ENCODE peak calls at places on chromosomes 5 and 9, in eight cellular contexts. M, N, S, B, T, Q, D and A are unnamed samples.

GRCh38 chr5:35618297-35618636 is 604 bp downstream of the SPEF2 start:
- DNase-seq in M (no peak), N (no peak), S (no peak), B (peak), T (no peak), Q (no peak), D (no peak), A (no peak)

GRCh38 chr5:31948006-31948405 is 226.1 kb downstream of the GOLPH3 start:
- DNase-seq in M (no peak), N (no peak), S (no peak), B (no peak), T (peak), Q (no peak), D (no peak), A (no peak)

GRCh38 chr5:132209901-132210545 is 17.6 kb downstream of the P4HA2 start:
- DNase-seq in M (no peak), N (no peak), S (no peak), B (no peak), T (no peak), Q (no peak), D (no peak), A (no peak)

GRCh38 chr9:128053560-128053959 is 13.6 kb downstream of the NAIF1 start:
- DNase-seq in M (no peak), N (no peak), S (peak), B (no peak), T (no peak), Q (no peak), D (no peak), A (no peak)

GRCh38 chr5:4797445-4797844 is 342.7 kb upstream of the ADAMTS16 start:
- DNase-seq in M (no peak), N (no peak), S (no peak), B (no peak), T (no peak), Q (no peak), D (no peak), A (no peak)

GRCh38 chr5:94361832-94362754 is 256.3 kb downstream of the KIAA0825 start:
- DNase-seq in M (no peak), N (no peak), S (no peak), B (no peak), T (no peak), Q (no peak), D (no peak), A (no peak)

GRCh38 chr9:93265301-93265971 is 81.5 kb downstream of the WNK2 start:
- DNase-seq in M (no peak), N (no peak), S (no peak), B (no peak), T (no peak), Q (no peak), D (no peak), A (no peak)

GRCh38 chr5:74042559-74043357 is 416.8 kb downstream of the ARHGEF28 start:
- DNase-seq in M (no peak), N (peak), S (no peak), B (peak), T (no peak), Q (no peak), D (peak), A (peak)

GRCh38 chr5:1247811-1248210 is 22.6 kb downstream of the SLC6A18 start:
- DNase-seq in M (no peak), N (no peak), S (no peak), B (no peak), T (no peak), Q (no peak), D (no peak), A (no peak)

GRCh38 chr9:131394464-131395026 is 659 bp downstream of the PRRC2B start:
- DNase-seq in M (peak), N (no peak), S (peak), B (no peak), T (no peak), Q (no peak), D (no peak), A (no peak)

GRCh38 chr5:7501066-7501465 is 105.1 kb downstream of the ADCY2 start:
- DNase-seq in M (no peak), N (no peak), S (no peak), B (no peak), T (no peak), Q (no peak), D (no peak), A (no peak)

GRCh38 chr5:139725073-139725830 is 70.4 kb upstream of the PSD2 start:
- DNase-seq in M (no peak), N (no peak), S (peak), B (peak), T (no peak), Q (peak), D (peak), A (peak)

GRCh38 chr9:19028835-19029451 is 4.1 kb downstream of the SAXO1 start:
- DNase-seq in M (no peak), N (no peak), S (peak), B (peak), T (peak), Q (no peak), D (no peak), A (peak)

GRCh38 chr9:137316012-137316981 is 14.2 kb upstream of the NRARP start:
- DNase-seq in M (no peak), N (no peak), S (peak), B (no peak), T (no peak), Q (no peak), D (no peak), A (no peak)

GRCh38 chr5:96968074-96968473 is 32.2 kb downstream of the LNPEP start:
- DNase-seq in M (no peak), N (no peak), S (no peak), B (no peak), T (no peak), Q (no peak), D (no peak), A (peak)

GRCh38 chr5:151605559-151605958 is 14.4 kb upstream of the FAT2 start:
- DNase-seq in M (no peak), N (no peak), S (no peak), B (no peak), T (no peak), Q (no peak), D (no peak), A (no peak)

GRCh38 chr9:28941856-28942255 is 1368.6 kb upstream of the C9orf72 start:
- DNase-seq in M (no peak), N (no peak), S (no peak), B (no peak), T (no peak), Q (no peak), D (no peak), A (no peak)

GRCh38 chr5:90709323-90710148 is 150.9 kb downstream of the ADGRV1 start:
- DNase-seq in M (no peak), N (peak), S (peak), B (peak), T (peak), Q (no peak), D (peak), A (peak)

GRCh38 chr9:114884787-114885452 is 45.5 kb downstream of the TNFSF8 start:
- DNase-seq in M (no peak), N (no peak), S (no peak), B (no peak), T (no peak), Q (no peak), D (no peak), A (no peak)

GRCh38 chr9:105957830-105958229 is 263.5 kb downstream of the TMEM38B start:
- DNase-seq in M (no peak), N (no peak), S (no peak), B (no peak), T (no peak), Q (no peak), D (no peak), A (no peak)

GRCh38 chr5:100479079-100479688 is 56.0 kb upstream of the FAM174A start:
- DNase-seq in M (no peak), N (peak), S (no peak), B (no peak), T (no peak), Q (no peak), D (no peak), A (no peak)

GRCh38 chr9:83986765-83987401 is 6.3 kb downstream of the RMI1 start:
- DNase-seq in M (no peak), N (no peak), S (no peak), B (no peak), T (no peak), Q (no peak), D (no peak), A (no peak)